ENCODE peak calls at places on chromosomes 5 and 9, in five cellular contexts. P is stomach; F is ascending aorta; C is effector memory CD4-positive, alpha-beta T cell; O is colonic mucosa. Y is an unnamed sample.

GRCh38 chr5:171898879-171899278 is 107.6 kb downstream of the FBXW11 start:
- DNase-seq in C (no peak), O (no peak), F (no peak), P (no peak), Y (no peak)

GRCh38 chr9:122126340-122127333 is 32.9 kb downstream of the NDUFA8 start:
- DNase-seq in O (no peak), C (no peak), F (no peak), P (no peak), Y (no peak)

GRCh38 chr5:12691330-12691729 is 787.1 kb upstream of the CTNND2 start:
- DNase-seq in C (no peak), P (no peak), O (no peak), F (no peak), Y (no peak)

GRCh38 chr5:103511554-103511885 is 51.1 kb downstream of the NUDT12 start:
- DNase-seq in C (no peak), P (no peak), O (no peak), F (no peak), Y (no peak)

GRCh38 chr5:106312360-106312759 is 1358.4 kb downstream of the EFNA5 start:
- DNase-seq in F (no peak), P (no peak), O (no peak), C (no peak), Y (no peak)

GRCh38 chr9:109604036-109604600 is 106.0 kb upstream of the PTPN3 start:
- DNase-seq in F (no peak), P (no peak), O (no peak), C (no peak), Y (no peak)

GRCh38 chr5:4068171-4068570 is 472.5 kb downstream of the IRX1 start:
- DNase-seq in C (no peak), O (no peak), F (no peak), P (no peak), Y (no peak)

GRCh38 chr9:6008169-6008979 is 7.0 kb downstream of the RANBP6 start:
- DNase-seq in O (peak; percentile 95), C (peak; percentile 93), F (peak; percentile 91), P (peak; percentile 96), Y (peak; percentile 67)

GRCh38 chr5:68818870-68819269 is 274.9 kb upstream of the SLC30A5 start:
- DNase-seq in F (no peak), P (no peak), O (no peak), C (no peak), Y (no peak)

GRCh38 chr9:104747245-104747564 is 278 bp upstream of the NIPSNAP3A start:
- DNase-seq in P (no peak), O (no peak), F (no peak), C (no peak), Y (no peak)

GRCh38 chr9:72903103-72903502 is 49.8 kb downstream of the ALDH1A1 start:
- DNase-seq in C (no peak), P (no peak), F (no peak), O (no peak), Y (no peak)

GRCh38 chr9:68500457-68501158 is 40.1 kb downstream of the TMEM252 start:
- DNase-seq in P (no peak), F (no peak), C (no peak), O (no peak), Y (no peak)

GRCh38 chr9:126666155-126666803 is 52.6 kb downstream of the LMX1B start:
- DNase-seq in F (no peak), P (no peak), O (no peak), C (no peak), Y (no peak)

GRCh38 chr9:121863931-121864330 is 212.5 kb downstream of the DAB2IP start:
- DNase-seq in O (no peak), C (no peak), F (no peak), P (no peak), Y (no peak)

GRCh38 chr5:127892467-127893207 is 189.4 kb downstream of the CCDC192 start:
- DNase-seq in F (no peak), C (no peak), P (no peak), O (no peak), Y (no peak)

GRCh38 chr9:81456431-81456970 is 232.8 kb downstream of the TLE1 start:
- DNase-seq in C (no peak), P (no peak), O (no peak), F (no peak), Y (no peak)

GRCh38 chr5:6587171-6587570 is 45.7 kb downstream of the NSUN2 start:
- DNase-seq in F (no peak), P (no peak), O (no peak), C (no peak), Y (no peak)

GRCh38 chr5:74326571-74327338 is 313.8 kb downstream of the ENC1 start:
- DNase-seq in P (peak; percentile 51), O (peak; percentile 64), C (peak; percentile 1), F (no peak), Y (no peak)

GRCh38 chr5:168851902-168852321 is 272.7 kb upstream of the PANK3 start:
- DNase-seq in F (no peak), P (no peak), C (no peak), O (no peak), Y (no peak)

GRCh38 chr5:75522025-75522424 is 10.3 kb downstream of the POLK start:
- DNase-seq in C (no peak), O (no peak), F (no peak), P (no peak), Y (no peak)

GRCh38 chr9:117671468-117671867 is 32.7 kb upstream of the TLR4 start:
- DNase-seq in P (no peak), F (no peak), O (no peak), C (no peak), Y (no peak)

DNA sequence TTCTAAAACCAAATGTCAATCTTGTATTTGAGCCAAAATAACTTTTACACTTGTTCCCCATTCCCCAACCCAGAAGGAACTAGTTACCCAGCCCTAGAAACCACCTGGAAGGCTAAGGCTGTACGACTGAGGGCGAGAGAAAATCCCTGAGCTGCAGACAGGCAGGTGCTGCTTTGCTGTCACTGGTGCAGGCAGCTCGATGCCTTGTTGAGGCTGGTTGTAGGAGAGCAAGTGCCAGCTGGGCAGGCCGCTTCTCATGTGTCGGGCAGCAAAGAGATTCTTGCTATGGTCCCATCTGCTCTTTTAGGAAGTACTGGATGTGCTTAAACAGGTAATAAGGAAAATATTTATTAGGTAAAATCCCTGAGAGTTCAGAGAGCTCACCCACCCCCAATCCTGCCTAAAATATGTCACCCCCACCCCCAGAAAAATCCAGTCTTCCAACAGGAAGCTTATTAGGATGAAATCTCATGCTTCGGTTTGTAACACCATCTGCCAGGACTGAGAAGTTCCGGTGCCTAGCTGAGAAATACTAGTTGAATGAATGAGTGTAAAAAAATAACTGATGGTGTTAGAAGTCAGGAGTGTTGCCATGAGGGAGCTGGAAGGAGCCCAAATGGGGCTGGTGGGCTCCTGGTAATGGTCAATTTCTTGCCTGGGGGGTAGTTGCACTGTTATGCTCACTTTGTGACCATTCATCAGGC is 91.1 kb upstream of the DMRT1 start:
- DNase-seq in P (no peak), F (no peak), C (no peak), O (no peak), Y (no peak)
- H3K4me1 ChIP-seq in P (no peaks in the 10 kb centered on the region), F (peaks cover 46% of the 10 kb centered on the region), C (peaks cover 16% of the 10 kb centered on the region), O (no peaks in the 10 kb centered on the region), Y (peaks cover 34% of the 10 kb centered on the region)

GRCh38 chr5:60978968-60979367 is 34.0 kb downstream of the NDUFAF2 start:
- DNase-seq in O (no peak), F (no peak), C (no peak), P (no peak), Y (no peak)
- H3K4me1 ChIP-seq in O (no peaks in the 10 kb centered on the region), F (no peaks in the 10 kb centered on the region), C (no peaks in the 10 kb centered on the region), P (no peaks in the 10 kb centered on the region), Y (no peaks in the 10 kb centered on the region)

GRCh38 chr9:128882677-128883590 is 1.0 kb downstream of the LRRC8A start:
- DNase-seq in O (no peak), P (no peak), F (no peak), C (no peak), Y (no peak)
- H3K4me1 ChIP-seq in O (peaks cover 7% of the 10 kb centered on the region), P (peaks cover 55% of the 10 kb centered on the region), F (peaks cover 49% of the 10 kb centered on the region), C (peaks cover 12% of the 10 kb centered on the region), Y (peaks cover 41% of the 10 kb centered on the region)

GRCh38 chr5:132313378-132313777 is 19.2 kb downstream of the SLC22A4 start:
- DNase-seq in P (no peak), F (no peak), C (no peak), O (no peak), Y (no peak)
- H3K4me1 ChIP-seq in P (no peaks in the 10 kb centered on the region), F (peaks cover 7% of the 10 kb centered on the region), C (no peaks in the 10 kb centered on the region), O (no peaks in the 10 kb centered on the region), Y (peaks cover 5% of the 10 kb centered on the region)

GRCh38 chr9:31958572-31958971 is 425.9 kb upstream of the ACO1 start:
- DNase-seq in C (no peak), F (no peak), P (no peak), O (no peak), Y (no peak)
- H3K4me1 ChIP-seq in C (no peaks in the 10 kb centered on the region), F (no peaks in the 10 kb centered on the region), P (no peaks in the 10 kb centered on the region), O (no peaks in the 10 kb centered on the region), Y (no peaks in the 10 kb centered on the region)

DNA sequence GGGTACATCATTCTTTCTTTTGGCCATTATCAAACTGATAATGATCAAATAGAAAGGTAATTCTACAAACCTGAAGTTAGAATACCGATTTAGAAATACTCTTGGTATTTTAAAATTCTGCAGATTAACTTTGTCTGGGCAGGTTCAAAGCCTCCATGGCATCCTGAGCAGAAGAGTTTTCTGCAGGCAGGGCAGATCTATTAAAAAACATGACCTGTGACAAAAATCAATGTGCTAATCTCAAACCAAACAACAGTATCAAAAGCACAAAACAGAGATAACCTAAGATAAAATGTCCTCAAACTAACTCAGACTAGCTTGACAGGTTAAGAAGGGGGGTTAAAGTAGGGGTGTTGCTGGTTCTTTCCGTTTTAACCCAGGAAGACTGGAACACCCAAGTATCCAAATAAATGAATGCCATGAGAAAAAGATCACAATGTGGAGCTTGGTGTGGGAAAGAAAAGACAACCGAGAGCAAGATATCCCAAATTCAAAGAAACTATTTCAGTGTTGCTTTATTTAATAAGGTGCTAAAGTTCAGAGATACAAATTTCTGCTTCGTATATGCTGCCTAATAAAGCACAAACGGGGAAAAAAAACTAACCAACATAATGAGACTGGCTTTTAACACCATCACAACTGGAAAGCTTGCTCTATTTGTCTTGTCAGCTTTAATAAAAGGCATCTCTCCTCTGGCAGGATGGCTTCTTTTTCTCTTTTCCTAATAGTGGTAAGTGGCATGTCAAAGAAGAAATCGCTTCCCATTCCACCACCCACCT is 2.4 kb downstream of the EFNA5 start:
- DNase-seq in C (no peak), O (no peak), F (no peak), P (no peak), Y (no peak)
- H3K4me1 ChIP-seq in C (peaks cover 36% of the 10 kb centered on the region), O (no peaks in the 10 kb centered on the region), F (no peaks in the 10 kb centered on the region), P (peaks cover 44% of the 10 kb centered on the region), Y (peaks cover 7% of the 10 kb centered on the region)

GRCh38 chr5:143318270-143318669 is 85.2 kb downstream of the NR3C1 start:
- DNase-seq in C (no peak), F (no peak), O (no peak), P (no peak), Y (no peak)
- H3K4me1 ChIP-seq in C (peaks cover 3% of the 10 kb centered on the region), F (peaks cover 32% of the 10 kb centered on the region), O (no peaks in the 10 kb centered on the region), P (peaks cover 45% of the 10 kb centered on the region), Y (peaks cover 82% of the 10 kb centered on the region)

GRCh38 chr5:108561416-108562204 is 179.7 kb upstream of the FBXL17 start:
- DNase-seq in P (no peak), O (no peak), C (no peak), F (no peak), Y (no peak)
- H3K4me1 ChIP-seq in P (no peaks in the 10 kb centered on the region), O (no peaks in the 10 kb centered on the region), C (no peaks in the 10 kb centered on the region), F (no peaks in the 10 kb centered on the region), Y (no peaks in the 10 kb centered on the region)

Y was measured in esophagus squamous epithelium.